ENCODE peak calls at places on chromosomes 7 and 10, in five cellular contexts. W is WERI-Rb-1, B is GM23338, U is neuronal stem cell, V is mesenchymal stem cell. R is an unnamed sample.
A peak's percentile ranks its signal among the peaks of the same experiment; 100 is the strongest.

GRCh38 chr7:156703773-156704482 is 63.4 kb downstream of the RNF32 start:
- DNase-seq in B (no peak), W (no peak), V (no peak), U (no peak), R (no peak)

GRCh38 chr7:139032473-139032872 is 3.4 kb downstream of the ZC3HAV1L start:
- DNase-seq in V (no peak), U (no peak), B (no peak), W (no peak), R (no peak)

GRCh38 chr10:75226656-75227055 is 9.1 kb downstream of the COMTD1 start:
- DNase-seq in U (peak; percentile 17), B (peak; percentile 70), V (no peak), W (no peak), R (no peak)

GRCh38 chr10:103451871-103452713 is at the start of gene CALHM2:
- DNase-seq in W (no peak), V (peak; percentile 68), B (peak; percentile 75), U (peak; percentile 43), R (no peak)

GRCh38 chr7:123346771-123347170 is 147.0 kb upstream of the SLC13A1 start:
- DNase-seq in U (no peak), V (no peak), B (no peak), W (no peak), R (no peak)

GRCh38 chr7:127252380-127252718 is 392 bp downstream of the GRM8 start:
- DNase-seq in B (peak; percentile 25), U (peak; percentile 21), W (peak; percentile 10), V (peak; percentile 2), R (no peak)

GRCh38 chr10:1297566-1298301 is 241.5 kb downstream of the WDR37 start:
- DNase-seq in W (no peak), U (no peak), B (peak; percentile 81), V (no peak), R (no peak)

GRCh38 chr7:108000875-108001758 is 1.8 kb downstream of the LAMB1 start:
- DNase-seq in U (peak; percentile 41), W (peak; percentile 74), V (peak; percentile 58), B (peak; percentile 89), R (no peak)

GRCh38 chr10:16943301-16944080 is 126.3 kb upstream of the RSU1 start:
- DNase-seq in V (no peak), W (no peak), B (no peak), U (no peak), R (no peak)

GRCh38 chr10:103715430-103715829 is 139.9 kb downstream of the SH3PXD2A start:
- DNase-seq in V (peak; percentile 85), B (no peak), U (no peak), W (no peak), R (no peak)

GRCh38 chr10:34139559-34139958 is 675.5 kb downstream of the PARD3 start:
- DNase-seq in V (peak; percentile 89), B (no peak), U (no peak), W (peak; percentile 16), R (no peak)

GRCh38 chr7:43038229-43038628 is 74.2 kb upstream of the HECW1 start:
- DNase-seq in B (no peak), V (peak; percentile 36), W (no peak), U (no peak), R (no peak)

GRCh38 chr10:74306227-74306982 is 155.4 kb downstream of the ADK start:
- DNase-seq in B (no peak), W (no peak), V (no peak), U (no peak), R (no peak)

GRCh38 chr10:130021373-130021950 is 57.4 kb upstream of the EBF3 start:
- DNase-seq in V (peak; percentile 65), W (no peak), U (no peak), B (no peak), R (no peak)

GRCh38 chr10:114258274-114258840 is 19.3 kb downstream of the VWA2 start:
- DNase-seq in U (no peak), V (peak; percentile 74), B (no peak), W (no peak), R (no peak)

GRCh38 chr10:33897255-33897893 is 562.9 kb upstream of the NRP1 start:
- DNase-seq in B (no peak), W (no peak), V (no peak), U (no peak), R (no peak)

GRCh38 chr7:23462846-23463245 is 7.4 kb downstream of the IGF2BP3 start:
- DNase-seq in B (peak; percentile 49), W (no peak), U (no peak), V (peak; percentile 80), R (no peak)

GRCh38 chr7:118995395-118995794 is 770.9 kb downstream of the ANKRD7 start:
- DNase-seq in V (peak; percentile 79), U (no peak), W (no peak), B (no peak), R (no peak)

GRCh38 chr10:76009531-76009930 is 578.1 kb downstream of the LRMDA start:
- DNase-seq in V (no peak), U (no peak), W (no peak), B (peak; percentile 9), R (no peak)

GRCh38 chr10:21173433-21173963 is 276.4 kb upstream of the NEBL start:
- DNase-seq in V (no peak), U (peak; percentile 17), B (peak; percentile 30), W (no peak), R (no peak)

GRCh38 chr10:62584216-62584615 is 210.0 kb downstream of the ZNF365 start:
- DNase-seq in B (no peak), V (peak; percentile 94), U (no peak), W (no peak), R (no peak)

GRCh38 chr10:79349072-79349491 is 1.8 kb downstream of the PPIF start:
- DNase-seq in U (no peak), B (no peak), W (no peak), V (no peak), R (no peak)

GRCh38 chr7:136869991-136870798 is 1.7 kb downstream of the CHRM2 start:
- DNase-seq in W (peak; percentile 13), B (peak; percentile 49), U (peak; percentile 11), V (peak; percentile 54), R (no peak)

GRCh38 chr7:44470080-44470479 is 20.4 kb downstream of the NUDCD3 start:
- DNase-seq in V (peak; percentile 73), B (no peak), U (no peak), W (no peak), R (no peak)

GRCh38 chr10:64070241-64070640 is 549.0 kb downstream of the REEP3 start:
- DNase-seq in U (no peak), W (no peak), B (no peak), V (no peak), R (no peak)

GRCh38 chr10:64062793-64063192 is 541.6 kb downstream of the REEP3 start:
- DNase-seq in B (no peak), V (no peak), W (no peak), U (no peak), R (no peak)

GRCh38 chr10:64071218-64071617 is 550.0 kb downstream of the REEP3 start:
- DNase-seq in B (no peak), W (no peak), U (no peak), V (no peak), R (no peak)

GRCh38 chr10:64067009-64067606 is 545.9 kb downstream of the REEP3 start:
- DNase-seq in W (no peak), V (no peak), U (no peak), B (no peak), R (no peak)

DNA sequence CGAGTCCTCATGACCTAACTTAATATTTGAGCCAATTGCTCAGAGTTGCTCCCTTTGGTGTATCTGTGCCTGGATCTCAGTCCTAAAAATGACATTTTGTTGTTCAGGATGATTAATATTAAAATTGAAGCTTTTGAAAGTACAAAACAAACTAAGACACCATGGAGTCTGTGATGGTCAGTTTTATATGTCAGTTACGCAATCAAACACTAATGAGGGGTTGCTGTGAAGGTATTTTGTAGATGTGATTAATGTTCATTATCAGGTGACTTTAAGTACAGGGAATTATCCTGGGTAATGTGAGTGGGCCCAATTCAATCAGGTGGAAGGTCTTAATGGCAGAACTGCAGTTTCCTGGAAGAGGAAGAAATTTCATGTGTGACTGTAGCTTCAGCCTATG is 546.7 kb downstream of the REEP3 start:
- DNase-seq in B (no peak), V (no peak), U (no peak), W (no peak), R (no peak)
- H3K27ac ChIP-seq in B (no peak overlapping the region), V (no peak overlapping the region), U (no peak overlapping the region), W (no peak overlapping the region), R (no peak overlapping the region)

DNA sequence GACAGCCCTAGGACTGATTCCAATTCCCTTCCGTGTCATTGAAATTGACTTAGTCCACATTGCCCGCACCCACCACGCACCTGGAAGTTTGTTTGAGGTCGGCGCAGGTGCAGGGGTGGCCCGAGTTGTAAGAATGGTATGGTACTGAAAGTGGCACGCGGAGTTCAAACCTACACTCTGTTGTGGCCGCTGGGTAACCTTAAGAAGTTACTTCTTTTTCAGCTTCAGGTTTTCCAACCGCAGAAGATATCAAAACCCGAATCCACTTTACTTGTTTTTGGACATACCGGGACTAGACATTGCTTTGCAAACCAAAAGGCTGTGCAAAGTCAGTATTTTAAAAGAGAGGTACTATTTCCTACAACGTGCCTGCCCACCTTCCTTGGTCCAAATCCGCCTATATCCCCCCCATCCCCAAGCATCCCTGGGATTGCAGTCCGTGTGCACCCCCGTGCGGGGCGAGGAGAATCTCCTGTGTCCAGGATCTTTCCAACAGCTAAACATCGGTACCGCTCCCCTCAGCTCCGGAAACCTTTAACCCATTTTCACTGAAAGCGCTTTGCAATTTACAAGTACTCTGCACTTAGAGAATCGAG is 1.0 kb downstream of the IGFBP3 start:
- DNase-seq in W (no peak), B (no peak), U (no peak), V (peak; percentile 19), R (no peak)
- H3K4me3 ChIP-seq in W (peak overlapping the region; percentile 33), B (peak overlapping the region; percentile 77), U (peak overlapping the region; percentile 98), V (peak overlapping the region; percentile 66), R (peak overlapping the region; percentile 38)

DNA sequence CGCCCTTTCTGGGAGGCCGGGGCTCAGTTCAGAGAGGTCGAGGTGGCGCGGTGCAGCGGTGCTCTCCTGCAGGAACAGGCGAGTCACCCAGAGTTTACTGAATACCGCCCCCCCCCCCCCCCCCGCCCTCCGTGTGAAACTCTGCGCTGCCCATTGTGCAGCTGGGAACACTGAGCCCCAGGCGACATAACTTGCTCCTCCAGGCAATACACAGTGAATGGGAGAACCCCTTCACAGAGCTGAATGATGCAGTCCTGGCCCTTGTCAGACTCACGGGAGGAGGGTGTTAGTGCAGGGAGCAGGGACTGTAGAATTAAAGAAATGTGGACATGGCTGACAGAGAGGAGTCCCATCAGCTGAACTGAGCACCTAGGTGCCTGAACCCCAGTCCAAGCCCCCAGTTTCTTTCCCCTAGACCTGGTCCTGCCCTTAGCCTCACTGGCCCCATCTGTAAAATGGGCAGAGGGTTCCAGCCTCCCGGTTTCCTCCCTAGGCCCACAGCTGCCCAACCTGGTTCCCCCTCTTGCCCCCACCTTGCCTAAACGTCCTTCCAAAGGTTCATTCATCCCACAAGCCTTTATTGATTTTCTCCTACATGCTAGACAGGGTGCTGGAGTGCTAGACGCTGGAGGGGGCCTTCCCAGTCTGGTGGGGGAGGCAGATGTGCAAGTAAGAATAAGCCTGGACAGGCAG is 846 bp upstream of the LOXL4 start:
- DNase-seq in B (peak; percentile 47), W (peak; percentile 58), U (no peak), V (no peak), R (no peak)
- H3K27ac ChIP-seq in B (no peak overlapping the region), W (peak overlapping the region; percentile 87), U (no peak overlapping the region), V (peak overlapping the region; percentile 87), R (peak overlapping the region; percentile 80)

DNA sequence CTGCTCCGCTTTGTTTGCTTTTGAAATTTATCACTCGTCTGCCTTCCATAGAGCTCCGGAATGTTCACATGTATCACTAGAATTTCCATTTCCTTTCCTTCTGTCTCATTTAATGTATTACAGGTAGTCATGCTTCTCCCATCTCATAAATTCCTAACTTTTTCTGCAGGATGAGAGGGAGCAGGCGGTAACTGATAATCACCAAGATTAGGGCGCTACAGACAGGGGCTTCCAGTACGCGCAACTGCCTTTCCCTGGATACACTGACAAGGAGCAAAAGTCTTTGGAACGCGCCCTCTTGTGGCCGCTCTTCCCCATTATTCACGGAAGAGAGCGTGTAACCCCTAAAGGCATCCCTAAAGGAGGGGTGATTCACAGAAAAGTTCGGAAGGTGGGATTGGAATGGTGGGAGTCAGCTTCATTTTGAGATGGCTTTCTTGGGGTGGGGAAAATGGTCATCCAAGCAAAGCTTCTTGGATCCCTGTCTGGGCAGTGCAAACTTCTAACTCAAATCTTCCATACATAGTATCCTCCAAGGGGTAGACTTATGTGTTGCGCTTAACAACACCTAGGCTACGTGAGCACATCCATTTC is 6.5 kb downstream of the INHBA start:
- DNase-seq in W (peak; percentile 56), V (peak; percentile 93), B (peak; percentile 96), U (peak; percentile 82), R (no peak)
- H3K4me3 ChIP-seq in W (no peak overlapping the region), V (no peak overlapping the region), B (no peak overlapping the region), U (no peak overlapping the region), R (peak overlapping the region; percentile 23)